ENCODE peak calls at places on chromosomes 11 and 22, in six cellular contexts. Q is hepatic stellate cell, M is KG1, C is hepatocyte, H is memory B cell, E is activated T-helper 1 cell treated with Interleukin-2 at 50 U/mL for 16 hours. B is an unnamed sample.

GRCh38 chr22:37827056-37827455 is 3.9 kb downstream of the GALR3 start:
- DNase-seq in H (no peak), Q (no peak), M (no peak), E (no peak), C (no peak), B (no peak)

GRCh38 chr22:30944986-30945385 is 23.6 kb downstream of the MORC2 start:
- DNase-seq in C (no peak), M (no peak), E (no peak), H (no peak), Q (no peak), B (no peak)

GRCh38 chr11:27246925-27247324 is 116.1 kb downstream of the CCDC34 start:
- DNase-seq in H (no peak), E (no peak), M (no peak), Q (no peak), C (no peak), B (no peak)

GRCh38 chr11:39932996-39933395 is 1526.5 kb downstream of the LRRC4C start:
- DNase-seq in M (no peak), E (no peak), H (no peak), Q (no peak), C (no peak), B (no peak)

GRCh38 chr11:76269247-76269646 is 62.9 kb upstream of the WNT11 start:
- DNase-seq in Q (no peak), M (no peak), C (peak), E (no peak), H (no peak), B (no peak)

GRCh38 chr22:20242393-20243175 is 25.5 kb downstream of the RTN4R start:
- DNase-seq in H (no peak), Q (no peak), M (no peak), C (no peak), E (no peak), B (no peak)

GRCh38 chr11:17563961-17564686 is 17.1 kb downstream of the OTOG start:
- DNase-seq in M (no peak), E (no peak), C (no peak), H (no peak), Q (no peak), B (no peak)

GRCh38 chr11:31806186-31806943 is 4.8 kb downstream of the PAX6 start:
- DNase-seq in M (no peak), E (no peak), H (no peak), Q (no peak), C (no peak), B (no peak)

GRCh38 chr11:73566422-73566821 is 31.5 kb downstream of the FAM168A start:
- DNase-seq in C (no peak), E (no peak), Q (peak), M (no peak), H (no peak), B (no peak)

GRCh38 chr11:206516-207212 is 535 bp downstream of the BET1L start:
- DNase-seq in E (peak), C (peak), M (no peak), Q (peak), H (no peak), B (no peak)

GRCh38 chr11:2267306-2267861 is 3.0 kb downstream of the ASCL2 start:
- DNase-seq in H (no peak), C (no peak), M (no peak), Q (no peak), E (no peak), B (no peak)

GRCh38 chr11:11987503-11988022 is 20.9 kb downstream of the DKK3 start:
- DNase-seq in Q (no peak), E (no peak), M (no peak), H (no peak), C (no peak), B (no peak)

GRCh38 chr11:29119691-29120328 is 897.0 kb downstream of the KCNA4 start:
- DNase-seq in Q (peak), H (no peak), C (peak), E (no peak), M (no peak), B (no peak)

GRCh38 chr22:23180301-23180892 is at the start of gene BCR:
- DNase-seq in Q (peak), C (peak), H (peak), M (no peak), E (peak), B (peak)

GRCh38 chr11:1881442-1882264 is 10.0 kb downstream of the PRR33 start:
- DNase-seq in Q (no peak), M (no peak), E (no peak), H (no peak), C (no peak), B (no peak)

GRCh38 chr22:30829901-30830550 is 135.4 kb downstream of the OSBP2 start:
- DNase-seq in M (no peak), H (no peak), C (no peak), E (no peak), Q (peak), B (no peak)

GRCh38 chr11:130485983-130486970 is 37.8 kb downstream of the ADAMTS15 start:
- DNase-seq in Q (no peak), C (no peak), H (no peak), M (no peak), E (no peak), B (no peak)

GRCh38 chr11:59115556-59115955 is 8.5 kb downstream of the FAM111B start:
- DNase-seq in H (no peak), C (no peak), Q (no peak), E (no peak), M (no peak), B (no peak)

GRCh38 chr11:99464985-99465384 is 444.2 kb downstream of the CNTN5 start:
- DNase-seq in E (no peak), C (no peak), H (no peak), Q (no peak), M (no peak), B (no peak)

GRCh38 chr11:64887757-64888405 is 9.5 kb upstream of the EHD1 start:
- DNase-seq in Q (peak), H (peak), M (peak), E (peak), C (peak), B (peak)

GRCh38 chr11:353315-353857 is 15.9 kb upstream of the B4GALNT4 start:
- DNase-seq in C (peak), Q (peak), E (no peak), H (no peak), M (no peak), B (no peak)

GRCh38 chr11:19519912-19520641 is 192.6 kb upstream of the NAV2 start:
- DNase-seq in M (no peak), E (no peak), C (peak), H (no peak), Q (no peak), B (no peak)

GRCh38 chr11:64094463-64095223 is 58.9 kb downstream of the FLRT1 start:
- DNase-seq in C (no peak), H (no peak), M (no peak), E (no peak), Q (peak), B (no peak)